ENCODE peak calls at places on chromosomes 6 and 20, in four cellular contexts. U is astrocyte of the spinal cord, E is neural crest cell, A is cardiac muscle cell. Y is an unnamed sample.
A peak's percentile ranks its signal among the peaks of the same experiment; 100 is the strongest.

GRCh38 chr6:92433911-92434310 is 985.4 kb downstream of the EPHA7 start:
- DNase-seq in U (no peak), E (no peak), A (no peak), Y (no peak)

GRCh38 chr6:13229205-13230085 is 98.9 kb downstream of the TBC1D7 start:
- DNase-seq in U (no peak), E (no peak), A (peak; percentile 36), Y (peak; percentile 7)

GRCh38 chr6:127900935-127901334 is at the start of gene THEMIS:
- DNase-seq in U (no peak), E (no peak), A (no peak), Y (no peak)

GRCh38 chr6:145272246-145272645 is 463.1 kb downstream of the EPM2A start:
- DNase-seq in U (no peak), E (no peak), A (no peak), Y (no peak)

GRCh38 chr6:27593200-27593818 is 120.4 kb upstream of the ZNF184 start:
- DNase-seq in U (no peak), E (no peak), A (no peak), Y (no peak)

GRCh38 chr6:31116661-31117385 is 2.2 kb downstream of the PSORS1C1 start:
- DNase-seq in U (no peak), E (no peak), A (peak; percentile 53), Y (no peak)

GRCh38 chr6:44117397-44118128 is 9.7 kb downstream of the MRPL14 start:
- DNase-seq in U (peak; percentile 9), E (no peak), A (no peak), Y (no peak)

GRCh38 chr6:99521557-99522286 is 6.5 kb upstream of the USP45 start:
- DNase-seq in U (peak; percentile 63), E (no peak), A (peak; percentile 84), Y (no peak)

GRCh38 chr6:108565091-108565766 is 4.5 kb downstream of the FOXO3 start:
- DNase-seq in U (peak; percentile 34), E (no peak), A (no peak), Y (no peak)

GRCh38 chr6:154448448-154449096 is 61.9 kb downstream of the CNKSR3 start:
- DNase-seq in U (peak; percentile 86), E (no peak), A (peak; percentile 76), Y (peak; percentile 6)

GRCh38 chr20:58012731-58013510 is 215.5 kb downstream of the ANKRD60 start:
- DNase-seq in U (peak; percentile 42), E (no peak), A (no peak), Y (no peak)

GRCh38 chr20:47392721-47393073 is 36.2 kb upstream of the ZMYND8 start:
- DNase-seq in U (no peak), E (no peak), A (no peak), Y (peak; percentile 84)

GRCh38 chr20:17936791-17937687 is 31.6 kb downstream of the SNX5 start:
- DNase-seq in U (peak; percentile 89), E (no peak), A (peak; percentile 73), Y (no peak)

GRCh38 chr6:54481096-54481495 is 172.9 kb downstream of the TINAG start:
- DNase-seq in U (no peak), E (no peak), A (peak; percentile 4), Y (no peak)

GRCh38 chr6:106442351-106442750 is 81.8 kb downstream of the CRYBG1 start:
- DNase-seq in U (no peak), E (no peak), A (no peak), Y (no peak)

GRCh38 chr20:36461600-36462439 is 79.5 kb upstream of the MYL9 start:
- DNase-seq in U (no peak), E (peak; percentile 42), A (peak; percentile 67), Y (peak; percentile 48)

GRCh38 chr20:676315-676937 is 824 bp upstream of the SCRT2 start:
- DNase-seq in U (no peak), E (no peak), A (no peak), Y (no peak)

GRCh38 chr6:130105996-130106704 is 87.8 kb downstream of the L3MBTL3 start:
- DNase-seq in U (no peak), E (no peak), A (no peak), Y (no peak)

DNA sequence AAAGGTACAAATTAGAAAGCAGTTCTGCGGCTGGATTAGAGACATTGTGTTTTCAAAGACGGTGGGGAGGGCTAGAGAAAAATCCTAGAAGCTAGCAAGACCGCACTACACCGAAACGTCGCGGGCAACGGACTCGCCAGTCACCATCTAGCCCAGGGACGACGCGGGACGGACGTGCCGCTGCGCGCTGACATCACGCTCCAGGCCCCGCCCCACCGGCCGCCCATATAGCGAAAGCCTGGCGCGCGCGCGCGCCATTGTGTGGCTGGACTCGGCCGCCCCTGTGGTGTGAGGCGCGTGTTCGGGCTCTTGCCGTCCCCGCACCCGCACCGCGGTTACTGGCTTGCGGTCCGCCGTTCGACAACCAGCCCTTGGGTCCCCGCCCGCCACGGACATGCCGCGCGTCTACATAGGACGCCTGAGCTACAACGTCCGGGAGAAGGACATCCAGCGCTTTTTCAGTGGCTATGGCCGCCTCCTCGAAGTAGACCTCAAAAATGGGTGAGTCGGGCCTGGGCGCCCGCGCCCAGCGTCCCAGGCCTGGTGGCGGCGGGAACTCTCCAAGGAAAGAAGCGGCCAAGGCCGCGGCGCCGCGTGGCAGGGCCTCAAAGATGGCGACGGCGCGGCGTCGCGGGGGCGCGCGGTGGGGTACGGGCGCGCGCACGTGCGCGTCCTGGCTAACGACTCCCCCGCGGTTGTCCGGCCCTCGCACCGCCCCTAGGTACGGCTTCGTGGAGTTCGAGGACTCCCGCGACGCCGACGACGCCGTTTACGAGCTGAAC is at the start of gene SRSF6:
- DNase-seq in U (peak; percentile 94), E (peak; percentile 90), A (peak; percentile 93), Y (peak; percentile 93)
- TF ChIP-seq CTCF in U (no peak), E (no peak), A (no peak), Y (no peak)

GRCh38 chr6:36071281-36071680 is 43.7 kb downstream of the MAPK14 start:
- DNase-seq in U (no peak), E (no peak), A (no peak), Y (no peak)

GRCh38 chr6:36075656-36076055 is 48.0 kb downstream of the MAPK14 start:
- DNase-seq in U (no peak), E (no peak), A (no peak), Y (peak; percentile 13)

GRCh38 chr6:36071714-36072113 is 44.1 kb downstream of the MAPK14 start:
- DNase-seq in U (no peak), E (no peak), A (no peak), Y (no peak)

GRCh38 chr6:36076178-36077088 is 48.8 kb downstream of the MAPK14 start:
- DNase-seq in U (no peak), E (no peak), A (no peak), Y (no peak)

GRCh38 chr6:36073587-36073986 is 46.0 kb downstream of the MAPK14 start:
- DNase-seq in U (no peak), E (no peak), A (no peak), Y (no peak)
- TF ChIP-seq CTCF in U (no peak), E (peak; percentile 11), A (no peak), Y (no peak)

GRCh38 chr6:10743514-10743913 is 4.1 kb upstream of the TMEM14B start:
- DNase-seq in U (no peak), E (no peak), A (no peak), Y (no peak)

GRCh38 chr6:10742251-10742650 is 5.4 kb upstream of the TMEM14B start:
- DNase-seq in U (no peak), E (no peak), A (no peak), Y (no peak)

GRCh38 chr6:10747251-10747972 is at the start of gene TMEM14B:
- DNase-seq in U (peak; percentile 96), E (peak; percentile 100), A (peak; percentile 97), Y (peak; percentile 81)

GRCh38 chr6:10746915-10747250 is 722 bp upstream of the TMEM14B start:
- DNase-seq in U (no peak), E (no peak), A (no peak), Y (no peak)

GRCh38 chr6:10745116-10745515 is 2.5 kb upstream of the TMEM14B start:
- DNase-seq in U (no peak), E (no peak), A (no peak), Y (no peak)
- TF ChIP-seq CTCF in U (no peak), E (no peak), A (no peak), Y (no peak)

GRCh38 chr6:1995521-1996110 is 249.8 kb downstream of the GMDS start:
- DNase-seq in U (peak; percentile 16), E (no peak), A (peak; percentile 10), Y (peak; percentile 0)
- TF ChIP-seq CTCF in U (no peak), E (no peak), A (no peak), Y (no peak)

GRCh38 chr20:63282946-63283345 is 10.0 kb upstream of the COL20A1 start:
- DNase-seq in U (no peak), E (no peak), A (no peak), Y (no peak)

GRCh38 chr20:63279931-63280330 is 7.3 kb downstream of the ARFGAP1 start:
- DNase-seq in U (no peak), E (no peak), A (no peak), Y (no peak)

GRCh38 chr20:63281741-63282665 is 9.4 kb downstream of the ARFGAP1 start:
- DNase-seq in U (no peak), E (no peak), A (no peak), Y (no peak)

GRCh38 chr20:63280371-63280770 is 7.8 kb downstream of the ARFGAP1 start:
- DNase-seq in U (no peak), E (no peak), A (no peak), Y (no peak)

GRCh38 chr20:63280929-63281545 is 8.4 kb downstream of the ARFGAP1 start:
- DNase-seq in U (no peak), E (no peak), A (no peak), Y (peak; percentile 48)
- TF ChIP-seq CTCF in U (peak; percentile 45), E (peak; percentile 49), A (peak; percentile 22), Y (peak; percentile 36)

DNA sequence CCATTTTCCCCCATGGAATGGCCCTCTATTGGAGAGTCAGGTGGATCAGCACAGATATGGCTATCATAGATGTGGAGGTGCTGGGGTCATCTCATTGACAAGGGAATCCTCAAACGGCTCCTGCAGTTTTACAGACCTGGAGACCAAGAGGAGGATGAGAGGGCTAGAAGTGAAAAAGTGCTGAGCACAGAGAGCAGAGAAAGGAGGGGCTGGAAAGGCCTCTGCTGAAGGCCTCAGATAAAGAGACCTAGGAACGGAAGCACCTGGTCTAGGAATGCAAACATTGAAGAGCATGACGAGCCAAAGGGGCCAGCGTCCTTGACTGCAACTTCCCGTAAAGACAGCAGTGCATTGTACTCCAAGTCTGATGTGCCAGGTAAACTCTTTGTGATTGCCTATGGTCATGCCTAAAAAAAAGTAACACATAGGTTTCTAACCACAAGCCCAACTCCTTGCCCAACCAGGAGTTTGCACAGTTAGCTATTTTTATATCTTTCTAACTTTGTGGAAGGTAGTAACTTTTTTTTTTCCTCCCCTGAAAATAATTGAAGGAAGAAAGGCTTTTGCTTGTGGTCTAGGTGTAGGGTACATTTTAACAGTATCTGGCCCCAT is 15.2 kb downstream of the RSPH4A start:
- DNase-seq in U (no peak), E (no peak), A (peak; percentile 20), Y (no peak)
- TF ChIP-seq CTCF in U (no peak), E (no peak), A (no peak), Y (no peak)